ENCODE peak calls at places on chromosome 22, in eight cellular contexts. F is activated CD4-positive, alpha-beta memory T cell treated with anti-CD3 and anti-CD28 coated beads for 36 hours; H is fibroblast of the aortic adventitia; Z is HT-29; J is retina; O is fibroblast of mammary gland; T is left colon; M is CD8-positive, alpha-beta memory T cell. I is an unnamed sample.

GRCh38 chr22:26122920-26123468 is 46.3 kb upstream of the SEZ6L start:
- DNase-seq in M (no peak), Z (no peak), T (no peak), O (no peak), F (no peak), H (no peak), J (no peak), I (no peak)

GRCh38 chr22:23094695-23095466 is 24.6 kb downstream of the GNAZ start:
- DNase-seq in H (no peak), J (peak), T (no peak), Z (no peak), O (no peak), M (no peak), F (no peak), I (no peak)

GRCh38 chr22:39498368-39498767 is 3.7 kb upstream of the MIEF1 start:
- DNase-seq in Z (no peak), F (no peak), J (no peak), T (no peak), M (no peak), H (no peak), O (no peak), I (no peak)

GRCh38 chr22:50622723-50623327 is 5.1 kb downstream of the ARSA start:
- DNase-seq in M (no peak), O (no peak), F (no peak), J (no peak), H (no peak), T (peak), Z (peak), I (no peak)

GRCh38 chr22:46810856-46811786 is 48.7 kb downstream of the TBC1D22A start:
- DNase-seq in O (no peak), H (no peak), F (no peak), J (no peak), T (no peak), Z (no peak), M (no peak), I (no peak)

GRCh38 chr22:44634426-44635321 is 67.3 kb upstream of the PRR5 start:
- DNase-seq in M (no peak), Z (no peak), J (no peak), F (no peak), T (no peak), O (no peak), H (no peak), I (no peak)

GRCh38 chr22:29023172-29023796 is 38.3 kb downstream of the C22orf31 start:
- DNase-seq in T (no peak), O (no peak), Z (no peak), J (no peak), F (no peak), H (no peak), M (no peak), I (no peak)

GRCh38 chr22:40310081-40310770 is 36.1 kb upstream of the ADSL start:
- DNase-seq in O (peak), M (no peak), F (no peak), T (no peak), Z (no peak), H (peak), J (no peak), I (no peak)

GRCh38 chr22:37639070-37639760 is at the start of gene SH3BP1:
- DNase-seq in O (no peak), M (peak), H (no peak), J (no peak), Z (peak), F (peak), T (peak), I (no peak)

GRCh38 chr22:37967637-37968451 is 14.3 kb downstream of the POLR2F start:
- DNase-seq in Z (no peak), F (no peak), J (no peak), H (no peak), O (no peak), T (no peak), M (no peak), I (no peak)

GRCh38 chr22:37334461-37334858 is 52.2 kb downstream of the CYTH4 start:
- DNase-seq in M (no peak), T (no peak), F (no peak), J (peak), H (no peak), O (no peak), Z (no peak), I (no peak)

GRCh38 chr22:21599053-21599893 is 30.5 kb downstream of the YDJC start:
- DNase-seq in T (no peak), H (no peak), F (no peak), O (no peak), Z (no peak), M (no peak), J (no peak), I (no peak)

GRCh38 chr22:45181766-45182165 is 18.0 kb downstream of the NUP50 start:
- DNase-seq in F (no peak), J (no peak), T (no peak), H (no peak), Z (no peak), O (no peak), M (no peak), I (no peak)

GRCh38 chr22:43883012-43883661 is 8.7 kb downstream of the PNPLA5 start:
- DNase-seq in J (peak), F (peak), T (peak), M (peak), O (peak), Z (peak), H (peak), I (no peak)

GRCh38 chr22:19536564-19536963 is 12.4 kb upstream of the CLDN5 start:
- DNase-seq in O (no peak), J (no peak), T (no peak), F (no peak), H (no peak), M (no peak), Z (no peak), I (no peak)

GRCh38 chr22:44497218-44497903 is 672 bp downstream of the RTL6 start:
- DNase-seq in T (peak), H (no peak), Z (no peak), F (no peak), M (no peak), O (peak), J (peak), I (peak)

GRCh38 chr22:30876925-30877553 is 91.5 kb downstream of the MORC2 start:
- DNase-seq in O (peak), M (no peak), T (no peak), F (no peak), H (peak), Z (no peak), J (no peak), I (peak)

GRCh38 chr22:18012528-18012927 is 11.8 kb downstream of the MICAL3 start:
- DNase-seq in O (peak), F (no peak), M (no peak), H (no peak), Z (no peak), T (no peak), J (no peak), I (no peak)

GRCh38 chr22:27545071-27545470 is 256.5 kb downstream of the MN1 start:
- DNase-seq in T (no peak), F (no peak), O (no peak), H (no peak), M (no peak), Z (no peak), J (no peak), I (no peak)

GRCh38 chr22:23278883-23279675 is 98.8 kb downstream of the BCR start:
- DNase-seq in O (peak), Z (peak), J (no peak), T (peak), M (peak), F (peak), H (peak), I (no peak)

GRCh38 chr22:41799486-41800347 is 762 bp upstream of the CCDC134 start:
- DNase-seq in H (peak), O (no peak), Z (peak), M (no peak), T (peak), F (peak), J (no peak), I (peak)

GRCh38 chr22:25419247-25420113 is 145.0 kb upstream of the GRK3 start:
- DNase-seq in O (no peak), M (no peak), J (peak), Z (no peak), T (peak), H (peak), F (no peak), I (peak)

GRCh38 chr22:48282804-48283203 is 1520.4 kb downstream of the TBC1D22A start:
- DNase-seq in H (no peak), M (no peak), Z (no peak), F (no peak), J (no peak), T (no peak), O (no peak), I (no peak)

GRCh38 chr22:42880815-42881214 is 23.7 kb upstream of the ARFGAP3 start:
- DNase-seq in O (no peak), J (no peak), Z (no peak), H (no peak), F (no peak), T (no peak), M (no peak), I (no peak)

GRCh38 chr22:50314455-50315288 is 7.2 kb upstream of the PLXNB2 start:
- DNase-seq in M (peak), J (no peak), F (peak), Z (peak), O (no peak), H (no peak), T (peak), I (peak)

GRCh38 chr22:31044262-31044861 is 36.8 kb upstream of the SMTN start:
- DNase-seq in Z (no peak), O (peak), F (no peak), J (no peak), H (peak), T (peak), M (no peak), I (no peak)

GRCh38 chr22:27270818-27271510 is 530.6 kb downstream of the MN1 start:
- DNase-seq in M (no peak), O (no peak), F (no peak), Z (no peak), H (no peak), T (no peak), J (peak), I (peak)

GRCh38 chr22:50528682-50529415 is 963 bp downstream of the TYMP start:
- DNase-seq in O (no peak), H (no peak), T (no peak), F (no peak), Z (no peak), J (no peak), M (no peak), I (no peak)

GRCh38 chr22:27732391-27732790 is 69.2 kb downstream of the MN1 start:
- DNase-seq in H (no peak), Z (no peak), T (no peak), F (no peak), M (no peak), O (no peak), J (no peak), I (no peak)

GRCh38 chr22:38230108-38230825 is 28.5 kb downstream of the MAFF start:
- DNase-seq in H (no peak), F (peak), M (no peak), T (peak), O (peak), Z (peak), J (no peak), I (peak)

GRCh38 chr22:31897842-31898241 is 46.5 kb upstream of the YWHAH start:
- DNase-seq in T (no peak), F (no peak), O (peak), Z (no peak), J (no peak), H (peak), M (no peak), I (no peak)

GRCh38 chr22:29202231-29203192 is 3.2 kb upstream of the EMID1 start:
- DNase-seq in Z (peak), T (peak), O (peak), M (peak), H (no peak), J (peak), F (peak), I (no peak)

GRCh38 chr22:38305481-38306448 is 11.5 kb downstream of the CSNK1E start:
- DNase-seq in M (no peak), J (no peak), O (peak), F (peak), H (peak), T (peak), Z (peak), I (no peak)

GRCh38 chr22:42780070-42780540 is 59.4 kb upstream of the A4GALT start:
- DNase-seq in M (peak), H (peak), O (peak), T (peak), J (peak), F (peak), Z (peak), I (peak)

GRCh38 chr22:48744283-48744641 is 1083.4 kb downstream of the BRD1 start:
- DNase-seq in J (no peak), H (no peak), M (no peak), Z (no peak), T (no peak), O (no peak), F (no peak), I (no peak)

GRCh38 chr22:31852691-31853370 is 91.5 kb upstream of the YWHAH start:
- DNase-seq in O (peak), Z (no peak), T (no peak), M (no peak), F (no peak), J (no peak), H (peak), I (no peak)

GRCh38 chr22:39471421-39472141 is 14.8 kb downstream of the MGAT3 start:
- DNase-seq in Z (peak), M (no peak), T (no peak), H (peak), F (peak), J (no peak), O (no peak), I (no peak)

GRCh38 chr22:31752096-31752847 is 1.5 kb upstream of the DEPDC5 start:
- DNase-seq in Z (no peak), O (no peak), H (peak), M (no peak), T (no peak), J (no peak), F (no peak), I (no peak)

GRCh38 chr22:49253656-49254055 is 574.0 kb downstream of the BRD1 start:
- DNase-seq in F (no peak), T (no peak), O (no peak), J (no peak), H (no peak), Z (no peak), M (no peak), I (no peak)

I was measured in adrenal gland.